ENCODE peak calls at places on chromosomes 13 and 19, in four cellular contexts. A is adrenal gland, K is Caco-2, U is fibroblast of lung. N is an unnamed sample.

GRCh38 chr13:98875146-98875729 is 102.6 kb downstream of the DOCK9 start:
- DNase-seq in A (no peak), K (no peak), U (no peak), N (no peak)

GRCh38 chr13:101706651-101707050 is 254.2 kb downstream of the ITGBL1 start:
- DNase-seq in A (no peak), K (no peak), U (peak; percentile 99), N (peak; percentile 77)

GRCh38 chr19:29687244-29687896 is 22.1 kb downstream of the PLEKHF1 start:
- DNase-seq in A (no peak), K (no peak), U (peak; percentile 99), N (peak; percentile 97)

GRCh38 chr13:112131081-112131739 is 64.3 kb downstream of the SOX1 start:
- DNase-seq in A (no peak), K (no peak), U (no peak), N (no peak)

GRCh38 chr19:10884273-10884672 is 12.9 kb downstream of the CARM1 start:
- DNase-seq in A (no peak), K (no peak), U (peak; percentile 74), N (peak; percentile 68)

GRCh38 chr19:4277051-4277700 is 1.9 kb upstream of the SHD start:
- DNase-seq in A (no peak), K (no peak), U (no peak), N (no peak)

GRCh38 chr13:19060311-19061002 is 121.2 kb downstream of the TUBA3C start:
- DNase-seq in A (no peak), K (no peak), U (no peak), N (no peak)

GRCh38 chr13:111183959-111184684 is 69.0 kb downstream of the ARHGEF7 start:
- DNase-seq in A (peak; percentile 22), K (no peak), U (peak; percentile 37), N (no peak)

GRCh38 chr19:7673995-7674667 is 2.8 kb upstream of the MCEMP1 start:
- DNase-seq in A (peak; percentile 43), K (peak; percentile 59), U (peak; percentile 78), N (peak; percentile 80)

GRCh38 chr13:62960723-62961122 is 1545.1 kb upstream of the PCDH20 start:
- DNase-seq in A (no peak), K (no peak), U (no peak), N (no peak)

GRCh38 chr19:6613711-6614110 is 22.8 kb upstream of the CD70 start:
- DNase-seq in A (no peak), K (no peak), U (no peak), N (peak; percentile 42)

GRCh38 chr13:40026174-40026585 is 370.7 kb downstream of the COG6 start:
- DNase-seq in A (no peak), K (no peak), U (no peak), N (no peak)

GRCh38 chr19:1027020-1027952 is 878 bp downstream of the CNN2 start:
- DNase-seq in A (no peak), K (no peak), U (no peak), N (peak; percentile 42)

GRCh38 chr19:1026189-1027019 is at the start of gene CNN2:
- DNase-seq in A (peak; percentile 71), K (peak; percentile 88), U (peak; percentile 77), N (peak; percentile 79)

GRCh38 chr19:1032264-1032867 is 6.0 kb downstream of the CNN2 start:
- DNase-seq in A (no peak), K (no peak), U (no peak), N (no peak)

DNA sequence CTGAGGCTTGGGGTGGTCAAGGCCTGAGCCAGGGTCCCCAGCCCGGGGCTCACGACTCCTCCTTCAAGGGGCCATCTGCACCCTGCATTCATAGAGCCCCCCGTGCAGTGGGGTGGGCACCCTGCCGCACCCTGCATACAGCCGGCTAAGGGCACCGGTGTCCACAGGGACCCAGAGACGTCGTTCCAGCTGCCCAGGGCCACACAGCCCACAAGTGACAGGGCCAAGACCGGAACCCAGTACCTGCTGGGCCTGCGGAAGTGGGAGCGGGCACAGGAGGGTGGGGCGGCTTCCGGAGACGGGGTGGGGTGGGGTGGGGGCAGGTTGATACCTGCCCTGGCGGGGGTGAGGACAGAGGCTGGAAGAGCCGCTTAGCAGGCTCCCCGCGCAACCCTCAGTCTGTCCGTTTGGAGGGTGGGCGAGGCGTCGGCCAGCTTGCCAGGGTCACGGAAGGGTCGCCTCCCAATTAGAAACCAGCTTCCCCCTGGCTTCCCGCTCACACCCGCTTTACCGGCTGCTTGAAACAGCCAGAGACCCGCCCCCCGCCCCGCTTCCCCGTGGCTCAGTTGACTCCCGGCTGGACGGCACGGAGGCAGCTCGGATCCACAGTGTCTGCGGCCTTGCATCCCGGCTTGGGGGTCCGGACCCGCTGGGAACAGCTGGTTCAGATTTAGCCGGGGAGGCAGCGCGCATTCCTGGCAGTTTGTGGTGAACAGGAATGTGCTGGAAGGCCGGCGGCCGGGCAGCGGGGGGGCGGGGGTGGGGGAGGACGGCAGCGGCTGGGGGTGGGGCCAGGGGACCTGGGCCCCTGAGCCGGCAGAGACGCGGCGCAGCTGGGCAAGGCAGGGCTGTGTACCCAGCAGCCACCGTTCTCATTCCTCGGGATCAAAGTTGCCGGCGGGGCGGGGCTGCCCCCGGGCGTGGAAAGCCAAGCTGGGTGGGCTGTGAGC is 1.8 kb downstream of the CNN2 start:
- DNase-seq in A (peak; percentile 57), K (peak; percentile 82), U (peak; percentile 96), N (peak; percentile 97)
- TF ChIP-seq CTCF in A (no peak), K (no peak), U (no peak), N (no peak)

GRCh38 chr19:14639536-14640277 is 34.9 kb downstream of the ADGRE3 start:
- DNase-seq in A (no peak), K (no peak), U (no peak), N (no peak)
- H3K4me3 ChIP-seq in A (no peak overlapping the region), K (no peak overlapping the region), U (no peak overlapping the region), N (no peak overlapping the region)

GRCh38 chr19:16324384-16325160 is at the start of gene KLF2:
- DNase-seq in A (peak; percentile 94), K (peak; percentile 84), U (peak; percentile 93), N (peak; percentile 95)

GRCh38 chr19:16325671-16326400 is 1.2 kb downstream of the KLF2 start:
- DNase-seq in A (peak; percentile 43), K (no peak), U (no peak), N (peak; percentile 63)

GRCh38 chr19:16324064-16324383 is 602 bp upstream of the KLF2 start:
- DNase-seq in A (no peak), K (no peak), U (no peak), N (no peak)

GRCh38 chr19:16326401-16327130 is 1.9 kb downstream of the KLF2 start:
- DNase-seq in A (no peak), K (no peak), U (no peak), N (peak; percentile 45)

DNA sequence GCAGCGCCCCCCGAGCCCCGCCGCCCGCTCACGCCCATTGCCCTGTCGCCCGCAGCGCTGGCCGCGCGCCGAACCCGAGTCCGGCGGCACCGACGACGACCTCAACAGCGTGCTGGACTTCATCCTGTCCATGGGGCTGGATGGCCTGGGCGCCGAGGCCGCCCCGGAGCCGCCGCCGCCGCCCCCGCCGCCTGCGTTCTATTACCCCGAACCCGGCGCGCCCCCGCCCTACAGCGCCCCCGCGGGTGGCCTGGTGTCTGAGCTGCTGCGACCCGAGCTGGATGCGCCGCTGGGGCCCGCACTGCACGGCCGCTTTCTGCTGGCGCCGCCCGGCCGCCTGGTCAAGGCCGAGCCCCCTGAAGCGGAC is 518 bp downstream of the KLF2 start:
- DNase-seq in A (peak; percentile 39), K (peak; percentile 32), U (no peak), N (no peak)
- TF ChIP-seq CTCF in A (no peak), K (no peak), U (no peak), N (no peak)

GRCh38 chr19:48950830-48951519 is 3.7 kb upstream of the BAX start:
- DNase-seq in A (no peak), K (no peak), U (no peak), N (no peak)

GRCh38 chr19:48954011-48954594 is 572 bp upstream of the BAX start:
- DNase-seq in A (no peak), K (no peak), U (no peak), N (no peak)

GRCh38 chr19:48955308-48955958 is 758 bp downstream of the BAX start:
- DNase-seq in A (no peak), K (no peak), U (no peak), N (no peak)

GRCh38 chr19:48958006-48958405 is 3.3 kb downstream of the BAX start:
- DNase-seq in A (no peak), K (no peak), U (no peak), N (no peak)

GRCh38 chr19:48954595-48955307 is at the start of gene BAX:
- DNase-seq in A (peak; percentile 98), K (peak; percentile 99), U (peak; percentile 96), N (peak; percentile 97)
- H3K4me3 ChIP-seq in A (peak within 1 kb of the TSS; percentile 84), K (peak within 1 kb of the TSS; percentile 70), U (peak within 1 kb of the TSS; percentile 96), N (peak within 1 kb of the TSS; percentile 97)

DNA sequence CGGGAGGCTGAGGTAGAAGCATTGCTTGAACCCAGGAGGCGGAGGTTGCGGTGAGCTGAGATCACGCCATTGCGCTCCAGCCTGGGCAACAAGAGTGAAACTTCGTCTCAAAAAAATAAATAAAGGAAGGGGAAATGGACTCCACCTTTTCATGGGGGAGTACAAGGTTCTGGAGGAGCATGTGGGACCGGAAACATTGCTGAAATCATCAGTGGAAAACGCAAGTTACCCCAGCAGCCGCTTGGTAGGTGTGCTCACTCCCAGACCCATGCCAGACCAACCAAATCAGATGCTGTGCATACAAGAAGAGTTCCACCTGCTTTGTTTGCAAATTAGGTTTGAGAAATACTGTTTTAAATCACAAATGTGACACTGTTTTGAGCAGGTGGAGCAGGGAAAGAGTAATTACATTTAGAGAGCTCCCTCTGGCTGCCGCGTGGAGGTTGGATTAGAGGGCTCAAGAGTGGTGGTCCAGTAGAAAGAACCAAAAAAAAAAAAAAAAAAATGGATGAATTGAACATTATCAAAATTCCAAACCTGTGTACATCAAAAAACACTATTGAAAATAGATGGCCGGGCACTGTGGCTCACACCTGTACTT is 4.9 kb downstream of the ERICH4 start:
- DNase-seq in A (no peak), K (no peak), U (no peak), N (no peak)
- TF ChIP-seq CTCF in A (no peak), K (no peak), U (no peak), N (peak; percentile 5)

GRCh38 chr13:109783815-109784589 is 2.4 kb downstream of the IRS2 start:
- DNase-seq in A (peak; percentile 41), K (no peak), U (no peak), N (peak; percentile 28)
- H3K4me3 ChIP-seq in A (peak overlapping the region; percentile 67), K (peak overlapping the region; percentile 33), U (peak overlapping the region; percentile 45), N (peak overlapping the region; percentile 63)